ENCODE peak calls at places on chromosomes 7 and 10, in four cellular contexts. J is GM23338, U is brain microvascular endothelial cell, L is IMR-90. A is an unnamed sample. For H3K36me3 and H3K27me3, the result is how much of the 10 kb centered on the place peaks cover.

GRCh38 chr10:36254191-36254590 is 612.1 kb upstream of the FZD8 start:
- DNase-seq in U (no peak), J (no peak), L (peak), A (peak)

GRCh38 chr10:83603708-83604107 is 535.6 kb upstream of the GHITM start:
- DNase-seq in J (no peak), U (peak), L (no peak), A (no peak)

GRCh38 chr10:71404510-71405295 is 8.0 kb downstream of the CDH23 start:
- DNase-seq in U (no peak), L (no peak), J (no peak), A (peak)

GRCh38 chr10:19017491-19017890 is 31.1 kb upstream of the MALRD1 start:
- DNase-seq in L (no peak), U (no peak), J (no peak), A (no peak)

GRCh38 chr7:42456267-42456666 is 219.3 kb upstream of the GLI3 start:
- DNase-seq in J (no peak), L (no peak), U (no peak), A (no peak)

GRCh38 chr10:81472927-81473470 is 402.0 kb upstream of the NRG3 start:
- DNase-seq in L (no peak), U (no peak), J (no peak), A (no peak)

GRCh38 chr10:112755446-112756117 is 194.5 kb upstream of the TCF7L2 start:
- DNase-seq in U (no peak), L (no peak), J (no peak), A (no peak)

GRCh38 chr10:59387951-59388431 is 25.6 kb upstream of the FAM13C start:
- DNase-seq in J (no peak), L (peak), U (peak), A (no peak)

GRCh38 chr7:27576360-27576944 is 86.2 kb downstream of the HIBADH start:
- DNase-seq in U (no peak), J (peak), L (peak), A (no peak)

GRCh38 chr10:6665847-6666246 is 85.8 kb upstream of the PRKCQ start:
- DNase-seq in U (no peak), J (no peak), L (no peak), A (no peak)

GRCh38 chr7:45224832-45225231 is 67.2 kb downstream of the RAMP3 start:
- DNase-seq in L (no peak), J (peak), U (no peak), A (no peak)

GRCh38 chr7:99843808-99844207 is 16.0 kb downstream of the CYP3A43 start:
- DNase-seq in L (no peak), U (no peak), J (no peak), A (no peak)

GRCh38 chr7:91683823-91684222 is 196.7 kb downstream of the MTERF1 start:
- DNase-seq in L (peak), U (peak), J (no peak), A (no peak)

GRCh38 chr7:132203021-132203420 is 373.2 kb downstream of the PLXNA4 start:
- DNase-seq in U (no peak), J (no peak), L (no peak), A (no peak)

GRCh38 chr10:43255644-43256431 is 11.0 kb downstream of the RASGEF1A start:
- DNase-seq in U (no peak), J (peak), L (no peak), A (no peak)

GRCh38 chr7:91288208-91288824 is 24.1 kb downstream of the FZD1 start:
- DNase-seq in L (no peak), J (peak), U (peak), A (no peak)

GRCh38 chr7:77349141-77349540 is 67.0 kb downstream of the GSAP start:
- DNase-seq in U (no peak), L (peak), J (no peak), A (no peak)

GRCh38 chr10:124086787-124087671 is 6.4 kb downstream of the CHST15 start:
- DNase-seq in J (no peak), L (no peak), U (no peak), A (no peak)

GRCh38 chr10:22437620-22438588 is 92.6 kb downstream of the SPAG6 start:
- DNase-seq in U (no peak), J (peak), L (peak), A (no peak)

GRCh38 chr7:43314379-43315158 is 202.1 kb downstream of the HECW1 start:
- DNase-seq in J (no peak), U (no peak), L (no peak), A (no peak)

GRCh38 chr10:119973261-119973660 is 80.7 kb downstream of the SEC23IP start:
- DNase-seq in L (peak), U (no peak), J (peak), A (no peak)

GRCh38 chr10:5117021-5117420 is 22.8 kb downstream of the AKR1C3 start:
- DNase-seq in J (no peak), U (no peak), L (no peak), A (no peak)

GRCh38 chr10:122164815-122165491 is 106.1 kb upstream of the BTBD16 start:
- DNase-seq in J (peak), L (no peak), U (no peak), A (no peak)

GRCh38 chr7:147570390-147570789 is 1020.2 kb upstream of the C7orf33 start:
- DNase-seq in L (no peak), J (no peak), U (no peak), A (no peak)

GRCh38 chr10:25934673-25935139 is 677 bp downstream of the MYO3A start:
- DNase-seq in L (no peak), U (no peak), J (peak), A (no peak)

GRCh38 chr10:60358282-60358681 is 31.4 kb downstream of the ANK3 start:
- DNase-seq in L (no peak), J (no peak), U (no peak), A (no peak)

GRCh38 chr10:128854965-128855364 is 612.1 kb upstream of the MGMT start:
- DNase-seq in J (peak), U (no peak), L (no peak), A (no peak)

GRCh38 chr7:70736715-70737460 is 395.1 kb upstream of the GALNT17 start:
- DNase-seq in J (peak), L (peak), U (peak), A (no peak)

GRCh38 chr7:756231-756927 is 29.3 kb upstream of the PRKAR1B start:
- DNase-seq in U (no peak), L (no peak), J (no peak), A (no peak)
- H3K36me3 ChIP-seq in U (under half), L (under half), J (under half), A (under half)

GRCh38 chr10:91467114-91467513 is 57.0 kb downstream of the HECTD2 start:
- DNase-seq in J (no peak), L (no peak), U (no peak), A (no peak)

GRCh38 chr10:91462423-91462822 is 52.3 kb downstream of the HECTD2 start:
- DNase-seq in J (no peak), L (peak), U (peak), A (no peak)

GRCh38 chr10:91465261-91465660 is 55.1 kb downstream of the HECTD2 start:
- DNase-seq in U (no peak), L (no peak), J (no peak), A (no peak)

GRCh38 chr10:91464500-91464899 is 54.4 kb downstream of the HECTD2 start:
- DNase-seq in J (no peak), U (no peak), L (no peak), A (no peak)
- TF ChIP-seq CTCF in J (no peak), U (no peak), L (no peak), A (no peak)

GRCh38 chr7:128203047-128203491 is 38.0 kb upstream of the LEP start:
- DNase-seq in L (no peak), J (no peak), U (no peak), A (peak)
- H3K27me3 ChIP-seq in L (half or more), J (half or more), U (half or more), A (under half)

GRCh38 chr10:28553963-28554362 is 21.0 kb downstream of the WAC start:
- DNase-seq in U (no peak), L (no peak), J (no peak), A (no peak)

GRCh38 chr10:28552775-28553174 is 19.9 kb downstream of the WAC start:
- DNase-seq in L (no peak), J (no peak), U (no peak), A (no peak)

GRCh38 chr10:28555358-28555757 is 22.4 kb downstream of the WAC start:
- DNase-seq in U (no peak), L (no peak), J (peak), A (no peak)

GRCh38 chr10:28556142-28556541 is 23.2 kb downstream of the WAC start:
- DNase-seq in U (no peak), L (no peak), J (no peak), A (no peak)

DNA sequence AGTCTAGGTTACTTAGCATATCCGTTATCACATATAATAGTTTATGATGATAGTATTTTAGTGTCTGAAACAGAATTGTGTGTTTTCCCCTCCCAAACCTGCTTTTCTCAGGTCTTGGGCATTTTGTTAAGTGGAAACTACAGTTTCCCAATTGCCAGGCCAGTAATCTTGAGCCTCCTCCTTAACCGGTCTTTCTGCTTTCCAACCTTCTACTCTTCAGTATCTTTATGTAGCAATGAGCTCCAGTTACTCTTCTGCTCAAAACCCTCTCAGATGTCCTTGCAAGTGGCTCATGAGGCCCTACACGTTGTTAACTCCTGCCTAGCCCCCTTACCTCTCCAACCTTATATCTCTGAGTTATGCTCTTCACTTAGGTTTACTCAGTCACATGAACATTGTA is 22.0 kb downstream of the WAC start:
- DNase-seq in U (no peak), L (no peak), J (no peak), A (no peak)
- H3K36me3 ChIP-seq in U (under half), L (under half), J (under half), A (under half)